ENCODE peak calls at places on chromosomes 13 and 19, in six cellular contexts. N, P, K, S, U and O are unnamed samples.

GRCh38 chr19:35725216-35725861 is 7.5 kb downstream of the KMT2B start:
- DNase-seq in S (no peak), P (no peak), K (no peak), N (no peak), U (no peak), O (no peak)

GRCh38 chr13:103140001-103140671 is 73.9 kb upstream of the SLC10A2 start:
- DNase-seq in P (no peak), S (peak), K (peak), N (no peak), U (no peak), O (no peak)

GRCh38 chr19:52722062-52723005 is 12.5 kb downstream of the ZNF611 start:
- DNase-seq in U (no peak), P (no peak), K (no peak), S (peak), N (no peak), O (no peak)

GRCh38 chr19:15476334-15476733 is 3.0 kb downstream of the PGLYRP2 start:
- DNase-seq in N (no peak), S (no peak), P (no peak), U (no peak), K (no peak), O (no peak)

GRCh38 chr19:45947926-45948325 is 25.7 kb downstream of the NOVA2 start:
- DNase-seq in N (no peak), U (no peak), S (peak), P (no peak), K (no peak), O (no peak)

GRCh38 chr13:23182142-23182541 is 1.4 kb downstream of the SGCG start:
- DNase-seq in U (no peak), N (no peak), P (no peak), K (no peak), S (no peak), O (no peak)

GRCh38 chr19:21970466-21970865 is 40.3 kb downstream of the ZNF208 start:
- DNase-seq in K (no peak), U (no peak), N (no peak), P (no peak), S (no peak), O (no peak)

GRCh38 chr19:22595918-22596341 is 38.2 kb upstream of the ZNF492 start:
- DNase-seq in S (no peak), K (no peak), N (no peak), U (peak), P (peak), O (peak)

GRCh38 chr19:6837525-6837924 is 49.9 kb upstream of the ADGRE1 start:
- DNase-seq in K (no peak), S (no peak), N (no peak), U (no peak), P (no peak), O (no peak)

DNA sequence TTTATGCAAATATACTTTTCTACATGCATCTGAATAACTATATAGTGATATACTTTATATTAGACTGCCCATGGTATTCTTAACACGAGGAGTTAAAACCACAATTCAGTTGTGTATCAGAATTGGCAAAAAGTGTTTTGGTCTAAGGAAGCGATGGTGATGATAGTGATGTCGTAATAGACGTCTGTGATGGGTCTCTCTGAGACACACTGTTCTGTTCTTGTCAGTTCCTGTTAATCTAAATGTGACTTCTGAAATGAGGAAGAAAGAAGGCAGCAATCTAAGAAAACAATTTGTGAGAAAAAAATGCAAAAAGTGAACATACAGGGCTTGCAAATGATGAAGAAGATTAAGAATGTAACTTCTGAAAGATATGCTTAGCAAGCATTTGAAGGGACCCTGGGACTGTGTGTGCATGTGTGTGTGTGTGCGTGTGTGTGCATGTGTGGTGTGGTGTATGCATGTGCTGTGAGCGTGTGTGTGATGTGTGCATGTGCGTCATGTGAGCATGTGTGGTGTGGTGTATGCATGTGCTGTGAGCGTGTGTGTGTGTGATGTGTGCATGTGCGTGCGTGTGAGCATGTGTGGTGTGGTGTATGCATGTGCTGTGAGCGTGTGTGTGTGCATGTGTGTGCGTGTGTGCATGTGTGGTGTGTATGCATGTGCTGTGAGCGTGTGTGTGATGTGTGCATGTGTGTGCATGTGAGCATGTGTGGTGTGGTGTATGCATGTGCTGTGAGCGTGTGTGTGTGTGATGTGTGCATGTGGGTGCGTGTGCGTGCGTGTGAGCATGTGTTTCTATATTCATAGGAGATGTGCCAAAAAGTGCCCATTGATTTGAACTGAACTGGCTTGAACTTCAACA is 131.8 kb downstream of the IRS2 start:
- DNase-seq in K (no peak), S (no peak), P (no peak), N (no peak), U (no peak), O (peak)
- H3K27ac ChIP-seq in K (no peak), S (no peak), P (peak), N (no peak), U (no peak), O (no peak)

GRCh38 chr13:26976336-26976735 is 195.3 kb downstream of the USP12 start:
- DNase-seq in S (no peak), P (no peak), N (no peak), K (no peak), U (no peak), O (no peak)

GRCh38 chr13:26973946-26974345 is 197.7 kb downstream of the USP12 start:
- DNase-seq in N (no peak), P (no peak), S (no peak), U (no peak), K (no peak), O (no peak)

GRCh38 chr13:26973281-26973680 is 198.3 kb downstream of the USP12 start:
- DNase-seq in S (no peak), P (no peak), U (no peak), N (no peak), K (no peak), O (no peak)

GRCh38 chr13:26968431-26969335 is 202.9 kb downstream of the USP12 start:
- DNase-seq in N (no peak), U (no peak), K (no peak), S (no peak), P (no peak), O (no peak)

DNA sequence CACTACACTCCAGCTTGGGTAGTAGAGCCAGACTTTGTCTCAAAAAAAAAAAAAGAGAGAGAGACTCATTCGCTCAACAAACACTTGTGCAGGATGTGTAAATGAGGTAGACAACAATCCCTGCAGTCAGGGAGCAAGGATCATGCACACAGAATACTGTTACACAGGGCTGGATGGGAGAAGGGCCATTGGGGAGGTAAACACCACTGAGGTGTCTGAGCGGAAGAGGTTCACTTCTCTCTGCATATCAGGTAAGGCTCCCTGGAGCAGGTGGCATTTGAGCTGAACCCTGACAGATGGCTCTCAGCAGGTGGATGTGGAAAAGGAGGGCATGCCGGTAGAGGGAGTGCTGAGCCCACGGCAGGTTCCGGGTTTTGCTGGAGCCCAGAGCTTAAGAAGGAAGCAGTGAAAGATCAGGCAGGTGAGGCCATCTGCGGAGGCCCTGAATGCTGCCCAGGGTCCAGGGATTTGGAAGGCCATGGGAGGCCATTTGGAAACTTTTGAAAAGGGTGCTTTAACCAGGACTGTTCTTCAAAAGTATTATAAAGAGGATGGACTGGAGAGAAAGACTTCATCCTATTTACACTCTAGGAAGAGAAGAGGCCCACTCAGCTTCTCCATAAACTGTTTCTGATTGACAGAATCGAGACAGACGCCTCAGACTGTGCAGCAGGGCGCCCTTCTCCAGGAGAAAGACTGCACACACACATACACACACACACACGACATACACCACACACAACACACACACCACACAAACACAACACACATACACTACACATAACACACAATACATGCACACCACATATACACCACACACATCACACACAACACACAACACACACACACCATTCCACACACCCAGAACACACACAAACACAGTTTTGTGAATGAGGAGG is 199.4 kb downstream of the USP12 start:
- DNase-seq in N (no peak), K (peak), S (peak), P (no peak), U (no peak), O (no peak)
- TF ChIP-seq CTCF in N (no peak), K (peak), S (peak), P (no peak), U (no peak), O (no peak)

DNA sequence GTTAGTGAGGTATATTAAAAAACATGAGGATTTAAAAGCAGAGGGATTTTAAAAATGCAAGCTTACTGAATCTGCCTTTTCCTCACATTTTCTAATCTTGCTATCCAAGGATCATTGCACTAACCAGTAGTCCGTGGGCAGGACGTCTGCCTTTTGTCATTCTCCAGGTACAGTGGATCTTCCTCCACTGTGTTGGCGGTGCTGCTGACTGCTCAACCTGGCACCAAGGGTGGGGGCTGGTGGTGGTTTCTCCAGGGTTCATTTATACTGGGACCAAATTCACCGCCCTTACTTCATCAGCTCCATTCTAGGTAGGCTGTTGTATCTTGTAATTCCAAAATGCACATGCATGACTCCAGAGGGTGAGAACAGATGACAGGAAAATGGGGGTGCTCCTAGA is 169.3 kb downstream of the STK24 start:
- DNase-seq in P (no peak), K (no peak), S (no peak), N (no peak), U (no peak), O (no peak)
- H3K27ac ChIP-seq in P (no peak), K (no peak), S (no peak), N (no peak), U (no peak), O (no peak)

GRCh38 chr13:60957816-60958215 is 457.8 kb downstream of the PCDH20 start:
- DNase-seq in S (no peak), U (no peak), N (no peak), P (no peak), K (no peak), O (no peak)

DNA sequence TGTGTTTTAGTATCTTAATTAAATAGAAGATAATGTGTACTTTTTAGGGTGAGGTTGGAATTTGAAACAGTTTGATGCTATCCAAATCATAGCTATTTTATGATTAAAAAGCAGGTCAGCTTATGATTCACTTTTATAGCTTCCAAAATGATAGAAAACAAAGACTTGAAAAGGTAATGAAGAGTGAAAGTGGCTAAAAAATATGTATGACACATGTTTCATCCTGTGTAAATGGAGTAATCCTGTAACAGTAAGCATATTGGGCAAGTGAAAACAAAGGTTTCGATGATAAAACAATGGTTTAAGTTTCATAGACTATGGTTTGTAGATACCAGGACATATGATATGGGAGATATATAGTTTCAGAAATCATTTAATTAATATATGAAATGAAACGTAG is 456.2 kb downstream of the PCDH20 start:
- DNase-seq in K (no peak), N (no peak), S (peak), P (no peak), U (no peak), O (no peak)
- TF ChIP-seq CTCF in K (no peak), N (no peak), S (no peak), P (no peak), U (no peak), O (no peak)

GRCh38 chr13:110615005-110615321 is 382 bp upstream of the NAXD start:
- DNase-seq in N (no peak), K (no peak), P (no peak), U (no peak), S (no peak), O (no peak)
- H3K27ac ChIP-seq in N (peak), K (no peak), P (peak), U (peak), S (no peak), O (peak)

GRCh38 chr19:49019242-49019932 is 2.5 kb upstream of the LHB start:
- DNase-seq in K (peak), N (no peak), S (peak), U (no peak), P (peak), O (peak)
- TF ChIP-seq CTCF in K (peak), N (no peak), S (peak), U (no peak), P (no peak), O (no peak)